ENCODE peak calls at places on chromosomes 11 and 22, in six cellular contexts. S is endodermal cell, M is fibroblast of the aortic adventitia, V is brain microvascular endothelial cell, X is BJ, C is HCT116. B is an unnamed sample.

GRCh38 chr11:129434641-129435498 is 59.2 kb downstream of the BARX2 start:
- DNase-seq in S (no peak), M (no peak), V (no peak), X (no peak), C (no peak), B (no peak)

GRCh38 chr11:78268516-78269410 is 80.0 kb downstream of the USP35 start:
- DNase-seq in S (no peak), M (peak; percentile 86), V (no peak), X (no peak), C (no peak), B (no peak)

GRCh38 chr11:106262852-106263251 is 185.4 kb downstream of the AASDHPPT start:
- DNase-seq in S (no peak), M (peak; percentile 29), V (peak; percentile 48), X (no peak), C (no peak), B (no peak)

GRCh38 chr11:111730871-111731591 is 35.2 kb downstream of the PPP2R1B start:
- DNase-seq in S (no peak), M (peak; percentile 11), V (peak; percentile 90), X (no peak), C (no peak), B (no peak)

GRCh38 chr11:71418643-71419042 is 29.6 kb downstream of the DHCR7 start:
- DNase-seq in S (no peak), M (no peak), V (no peak), X (no peak), C (no peak), B (no peak)

GRCh38 chr11:63682045-63682915 is 980 bp downstream of the RTN3 start:
- DNase-seq in S (peak; percentile 71), M (no peak), V (no peak), X (no peak), C (no peak), B (no peak)

GRCh38 chr22:34878996-34879395 is 187.0 kb upstream of the ISX start:
- DNase-seq in S (no peak), M (no peak), V (no peak), X (peak; percentile 26), C (no peak), B (no peak)

GRCh38 chr11:48170840-48171233 is 45.8 kb upstream of the OR4B1 start:
- DNase-seq in S (no peak), M (peak; percentile 67), V (no peak), X (no peak), C (no peak), B (no peak)

GRCh38 chr11:133181672-133182071 is 350.6 kb downstream of the OPCML start:
- DNase-seq in S (no peak), M (no peak), V (no peak), X (no peak), C (no peak), B (no peak)

GRCh38 chr11:14015711-14016110 is 53.2 kb downstream of the SPON1 start:
- DNase-seq in S (peak; percentile 79), M (peak; percentile 65), V (peak; percentile 51), X (no peak), C (peak; percentile 51), B (no peak)

GRCh38 chr11:55849037-55849436 is 10.5 kb downstream of the OR5D16 start:
- DNase-seq in S (no peak), M (no peak), V (no peak), X (no peak), C (no peak), B (no peak)

GRCh38 chr11:7605544-7605943 is 67.8 kb downstream of the CYB5R2 start:
- DNase-seq in S (no peak), M (peak; percentile 92), V (peak; percentile 85), X (no peak), C (peak; percentile 47), B (no peak)

GRCh38 chr11:134065381-134065780 is 3.5 kb upstream of the JAM3 start:
- DNase-seq in S (no peak), M (no peak), V (no peak), X (no peak), C (no peak), B (no peak)

GRCh38 chr11:1557904-1558831 is 13.9 kb downstream of the DUSP8 start:
- DNase-seq in S (peak; percentile 53), M (peak; percentile 82), V (peak; percentile 35), X (peak; percentile 39), C (no peak), B (no peak)

GRCh38 chr11:117175781-117176180 is 2.8 kb upstream of the SIDT2 start:
- DNase-seq in S (no peak), M (no peak), V (no peak), X (no peak), C (no peak), B (no peak)

GRCh38 chr22:35467788-35468187 is 67.8 kb downstream of the MCM5 start:
- DNase-seq in S (peak; percentile 74), M (peak; percentile 49), V (no peak), X (no peak), C (no peak), B (no peak)

GRCh38 chr22:29147241-29147919 is 58.3 kb upstream of the EMID1 start:
- DNase-seq in S (no peak), M (no peak), V (no peak), X (no peak), C (no peak), B (no peak)

GRCh38 chr11:69539416-69540117 is 58.1 kb downstream of the LINC01488 start:
- DNase-seq in S (no peak), M (no peak), V (no peak), X (no peak), C (no peak), B (no peak)

GRCh38 chr11:57645716-57646085 is 4.0 kb downstream of the YPEL4 start:
- DNase-seq in S (peak; percentile 55), M (no peak), V (no peak), X (no peak), C (no peak), B (no peak)

GRCh38 chr11:57646221-57646620 is 3.5 kb downstream of the YPEL4 start:
- DNase-seq in S (peak; percentile 63), M (no peak), V (no peak), X (no peak), C (no peak), B (no peak)

GRCh38 chr11:57644748-57645715 is 4.7 kb downstream of the YPEL4 start:
- DNase-seq in S (peak; percentile 96), M (peak; percentile 74), V (peak; percentile 62), X (no peak), C (peak; percentile 71), B (peak; percentile 65)

GRCh38 chr11:57641426-57641825 is 8.3 kb downstream of the YPEL4 start:
- DNase-seq in S (peak; percentile 58), M (peak; percentile 77), V (peak; percentile 36), X (no peak), C (no peak), B (no peak)

GRCh38 chr11:57643802-57644201 is 5.9 kb downstream of the YPEL4 start:
- DNase-seq in S (no peak), M (peak; percentile 65), V (no peak), X (no peak), C (no peak), B (no peak)
- TF ChIP-seq CTCF in S (peak; percentile 19), M (peak; percentile 20), V (no peak), X (peak; percentile 25), C (no peak), B (no peak)

DNA sequence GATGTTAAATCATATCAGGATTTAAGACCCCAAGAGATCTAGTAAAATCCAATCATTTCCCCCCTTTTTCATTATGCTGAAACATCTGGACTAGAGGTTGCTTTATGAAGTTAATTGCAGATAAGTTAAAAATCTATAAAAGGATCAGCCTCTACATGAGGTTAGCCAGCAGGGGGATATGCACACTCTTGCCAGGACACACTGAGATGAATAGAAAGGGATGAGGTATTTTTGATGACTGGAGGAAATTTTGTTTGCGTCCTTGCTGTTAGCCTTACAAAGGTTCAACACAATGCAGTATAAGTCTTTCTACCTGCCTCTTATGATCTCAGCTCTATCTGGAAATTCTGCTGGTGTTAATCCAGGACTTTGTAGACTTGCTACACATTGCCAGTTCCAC is 1034.3 kb downstream of the LRRC4C start:
- DNase-seq in S (no peak), M (no peak), V (no peak), X (no peak), C (no peak), B (no peak)
- TF ChIP-seq CTCF in S (peak; percentile 37), M (no peak), V (peak; percentile 9), X (no peak), C (no peak), B (no peak)

GRCh38 chr22:36991220-36991619 is 28.0 kb downstream of the TST start:
- DNase-seq in S (peak; percentile 67), M (no peak), V (no peak), X (no peak), C (no peak), B (no peak)
- TF ChIP-seq CTCF in S (peak; percentile 58), M (no peak), V (no peak), X (no peak), C (peak; percentile 25), B (no peak)

DNA sequence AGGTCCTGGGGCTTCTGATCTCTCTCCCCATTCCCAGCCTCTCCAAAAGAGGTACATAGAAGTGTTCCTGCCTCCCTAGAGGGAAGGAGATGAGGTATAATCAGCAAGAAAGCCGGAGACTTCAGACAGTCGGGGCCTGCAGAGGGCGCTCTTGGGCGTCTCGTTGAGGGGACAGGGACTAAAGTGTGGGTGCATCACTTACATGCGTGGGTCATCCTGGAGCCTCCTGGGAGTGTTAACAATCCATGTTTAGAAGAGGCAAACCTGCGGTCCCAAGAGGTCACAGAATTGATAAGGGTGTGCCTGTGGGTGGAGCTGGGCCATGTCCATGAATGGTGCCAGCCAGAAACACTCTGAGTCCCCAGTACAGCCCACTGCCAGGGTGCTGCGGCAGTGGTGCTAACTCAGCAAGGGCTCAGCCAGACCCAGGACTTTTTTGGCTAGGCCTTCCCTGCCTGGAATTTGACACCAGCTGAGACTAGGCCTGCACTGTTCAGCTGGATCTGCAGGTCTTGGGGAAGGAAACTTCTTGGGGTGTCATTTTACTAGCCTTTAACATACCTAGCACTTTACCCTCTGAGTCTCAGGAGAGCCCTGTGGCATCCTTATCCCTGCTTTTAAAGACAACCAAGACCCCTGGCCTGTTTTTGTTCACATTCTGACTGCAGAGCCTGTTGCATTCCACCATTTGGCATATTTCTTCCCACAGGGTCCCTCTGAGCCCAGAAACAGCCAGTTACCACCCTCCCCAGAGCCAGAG is 5.5 kb downstream of the YDJC start:
- DNase-seq in S (peak; percentile 92), M (peak; percentile 37), V (no peak), X (no peak), C (no peak), B (no peak)
- TF ChIP-seq CTCF in S (peak; percentile 85), M (peak; percentile 45), V (peak; percentile 79), X (peak; percentile 51), C (peak; percentile 84), B (no peak)

B was measured in activated B cell treated with CpG ODN at 0.5 μM for 24 hours.